ENCODE peak calls at places on chromosomes 7 and 10, in eight cellular contexts. B is cortex of kidney, S is NCI-H1694 treated with DMSO at 0.1 percent for 48 hours, H is T47D, P is KBM-7, C is progenitor cell of endocrine pancreas, D is GM10248, E is SHP77 treated with DMSO at 0.1 percent for 48 hours. R is an unnamed sample.

GRCh38 chr10:103510046-103510685 is 16.7 kb downstream of the NEURL1 start:
- DNase-seq in S (no peak), P (no peak), C (no peak), B (no peak), E (no peak), H (no peak), D (peak), R (no peak)

GRCh38 chr7:2452074-2452507 is 24.1 kb downstream of the GRIFIN start:
- DNase-seq in P (no peak), E (no peak), B (no peak), C (no peak), S (no peak), H (no peak), D (peak), R (no peak)

GRCh38 chr10:128570596-128570995 is 444.4 kb upstream of the MKI67 start:
- DNase-seq in S (no peak), B (no peak), D (no peak), H (no peak), E (no peak), C (no peak), P (no peak), R (no peak)

GRCh38 chr7:24843821-24844449 is 86.7 kb upstream of the GSDME start:
- DNase-seq in D (no peak), S (no peak), P (no peak), C (no peak), H (no peak), B (no peak), E (no peak), R (no peak)

GRCh38 chr7:77269360-77270075 is 69.9 kb upstream of the FGL2 start:
- DNase-seq in H (no peak), S (no peak), D (peak), C (no peak), E (no peak), B (no peak), P (peak), R (no peak)

GRCh38 chr10:112949875-112950507 is at the start of gene TCF7L2:
- DNase-seq in D (peak), S (peak), E (peak), B (peak), C (peak), P (peak), H (peak), R (no peak)

GRCh38 chr7:74138334-74138867 is 35.8 kb upstream of the EIF4H start:
- DNase-seq in D (no peak), P (no peak), S (no peak), B (no peak), E (no peak), C (no peak), H (no peak), R (no peak)

GRCh38 chr7:38169862-38170261 is 8.2 kb upstream of the STARD3NL start:
- DNase-seq in S (no peak), E (no peak), H (peak), D (no peak), P (peak), C (no peak), B (no peak), R (no peak)

GRCh38 chr10:110686037-110686436 is 41.9 kb downstream of the RBM20 start:
- DNase-seq in H (no peak), E (no peak), C (no peak), P (no peak), B (no peak), S (no peak), D (no peak), R (no peak)

GRCh38 chr10:77179015-77179695 is 458.5 kb downstream of the KCNMA1 start:
- DNase-seq in C (no peak), E (no peak), B (no peak), P (no peak), H (peak), D (no peak), S (no peak), R (no peak)

GRCh38 chr10:16987129-16987670 is 142.4 kb downstream of the CUBN start:
- DNase-seq in D (no peak), H (no peak), E (no peak), C (no peak), P (no peak), B (no peak), S (no peak), R (no peak)

GRCh38 chr10:103584216-103585010 is 90.9 kb downstream of the NEURL1 start:
- DNase-seq in P (peak), C (no peak), E (no peak), H (no peak), B (no peak), S (no peak), D (peak), R (no peak)

GRCh38 chr10:132434405-132435005 is 37.5 kb downstream of the PWWP2B start:
- DNase-seq in C (no peak), E (peak), S (no peak), D (no peak), H (peak), P (peak), B (no peak), R (no peak)

GRCh38 chr10:15579605-15580004 is 140.1 kb downstream of the ITGA8 start:
- DNase-seq in P (no peak), E (no peak), H (no peak), C (no peak), S (no peak), D (no peak), B (no peak), R (no peak)

GRCh38 chr7:67618569-67619543 is 622.2 kb downstream of the TYW1 start:
- DNase-seq in C (no peak), H (peak), D (no peak), P (no peak), B (no peak), E (peak), S (peak), R (no peak)

GRCh38 chr7:52455571-52455970 is 579.9 kb upstream of the POM121L12 start:
- DNase-seq in S (no peak), D (no peak), H (no peak), C (no peak), B (no peak), E (no peak), P (no peak), R (no peak)

GRCh38 chr10:119198438-119198837 is 8.9 kb upstream of the GRK5 start:
- DNase-seq in S (no peak), B (no peak), C (no peak), D (peak), P (peak), H (peak), E (no peak), R (no peak)

GRCh38 chr7:135414850-135415439 is 95.0 kb downstream of the CNOT4 start:
- DNase-seq in H (peak), E (no peak), C (no peak), D (no peak), S (peak), P (peak), B (no peak), R (no peak)

GRCh38 chr10:74855027-74855426 is 28.6 kb downstream of the KAT6B start:
- DNase-seq in D (no peak), S (no peak), E (no peak), P (no peak), C (no peak), H (no peak), B (no peak), R (peak)

GRCh38 chr7:26555971-26556830 is 264.5 kb downstream of the SNX10 start:
- DNase-seq in S (no peak), P (no peak), H (no peak), E (peak), C (no peak), B (no peak), D (no peak), R (peak)

GRCh38 chr10:60426425-60426824 is 36.8 kb upstream of the ANK3 start:
- DNase-seq in D (no peak), H (no peak), S (no peak), P (no peak), C (no peak), E (no peak), B (no peak), R (no peak)

GRCh38 chr7:100489824-100490223 is 6.1 kb downstream of the NYAP1 start:
- DNase-seq in D (peak), C (no peak), P (peak), E (peak), S (peak), B (no peak), H (peak), R (peak)

GRCh38 chr10:101901340-101901739 is 57.7 kb upstream of the KCNIP2 start:
- DNase-seq in H (no peak), S (peak), D (peak), C (no peak), E (no peak), P (no peak), B (no peak), R (no peak)

GRCh38 chr10:96491303-96491702 is 22.4 kb downstream of the TLL2 start:
- DNase-seq in B (no peak), E (no peak), C (no peak), H (peak), P (no peak), S (no peak), D (no peak), R (no peak)

GRCh38 chr7:101017099-101017777 is 2.6 kb upstream of the MUC17 start:
- DNase-seq in D (peak), S (no peak), C (no peak), E (no peak), P (peak), B (no peak), H (peak), R (no peak)

GRCh38 chr7:25579688-25580075 is 351.4 kb upstream of the NPVF start:
- DNase-seq in D (no peak), E (no peak), H (no peak), C (no peak), P (no peak), S (no peak), B (no peak), R (no peak)

GRCh38 chr10:122265896-122266295 is 5.2 kb upstream of the BTBD16 start:
- DNase-seq in P (no peak), E (no peak), S (no peak), H (no peak), C (no peak), B (no peak), D (no peak), R (no peak)

GRCh38 chr10:26970667-26971066 is 109.9 kb upstream of the ABI1 start:
- DNase-seq in P (no peak), S (no peak), E (no peak), C (no peak), D (peak), H (no peak), B (no peak), R (no peak)

GRCh38 chr10:34091796-34092195 is 723.3 kb downstream of the PARD3 start:
- DNase-seq in E (no peak), P (no peak), B (no peak), H (no peak), D (no peak), C (no peak), S (no peak), R (no peak)

GRCh38 chr10:50512743-50513416 is 110.9 kb downstream of the SGMS1 start:
- DNase-seq in D (peak), E (no peak), S (no peak), P (no peak), C (no peak), B (no peak), H (no peak), R (no peak)

GRCh38 chr10:71970331-71970730 is 6.1 kb downstream of the CHST3 start:
- DNase-seq in E (no peak), P (peak), S (no peak), H (peak), C (peak), B (no peak), D (no peak), R (no peak)

GRCh38 chr10:74752371-74752990 is 73.9 kb upstream of the KAT6B start:
- DNase-seq in B (no peak), S (no peak), H (no peak), D (no peak), P (no peak), C (no peak), E (no peak), R (no peak)

GRCh38 chr7:25167262-25167843 is 42.3 kb upstream of the CYCS start:
- DNase-seq in B (no peak), H (no peak), E (no peak), P (no peak), C (no peak), S (no peak), D (no peak), R (no peak)

GRCh38 chr7:130147710-130148325 is 57.4 kb downstream of the TMEM209 start:
- DNase-seq in E (no peak), S (no peak), H (no peak), C (no peak), P (no peak), B (no peak), D (no peak), R (no peak)

GRCh38 chr7:38773430-38773829 is 135.6 kb downstream of the VPS41 start:
- DNase-seq in E (no peak), S (no peak), P (no peak), B (no peak), H (no peak), C (no peak), D (no peak), R (no peak)

GRCh38 chr10:132451506-132452215 is 54.7 kb downstream of the PWWP2B start:
- DNase-seq in D (no peak), H (no peak), S (no peak), B (no peak), E (no peak), C (no peak), P (no peak), R (no peak)

GRCh38 chr7:101941481-101942383 is 124.3 kb downstream of the CUX1 start:
- DNase-seq in H (no peak), C (no peak), E (no peak), P (no peak), S (no peak), D (no peak), B (no peak), R (no peak)